ENCODE peak calls at places on chromosome 12, in five cellular contexts. Z is NCI-H510A treated with DMSO at 0.1 percent for 48 hours, L is K562, P is posterior vena cava, J is amniotic stem cell. V is an unnamed sample.

GRCh38 chr12:32170437-32170998 is 63.9 kb downstream of the BICD1 start:
- DNase-seq in L (no peak), J (no peak), P (no peak), Z (no peak), V (no peak)

GRCh38 chr12:121933522-121934317 is 15.3 kb downstream of the CFAP251 start:
- DNase-seq in J (no peak), L (peak; percentile 96), Z (no peak), P (no peak), V (no peak)

GRCh38 chr12:117363263-117363662 is 1.8 kb upstream of the NOS1 start:
- DNase-seq in P (no peak), Z (no peak), J (no peak), L (no peak), V (no peak)

GRCh38 chr12:117854339-117855012 is 114.3 kb downstream of the KSR2 start:
- DNase-seq in L (peak; percentile 76), Z (peak; percentile 93), J (no peak), P (no peak), V (no peak)

GRCh38 chr12:65232490-65233077 is 45.9 kb upstream of the MSRB3 start:
- DNase-seq in Z (peak; percentile 10), P (no peak), J (no peak), L (peak; percentile 12), V (no peak)

GRCh38 chr12:63419119-63419518 is 249.2 kb downstream of the DPY19L2 start:
- DNase-seq in J (no peak), Z (no peak), L (peak; percentile 2), P (no peak), V (no peak)

GRCh38 chr12:132600048-132601032 is 10.0 kb downstream of the LRCOL1 start:
- DNase-seq in J (no peak), P (peak; percentile 91), Z (peak; percentile 90), L (peak; percentile 83), V (peak; percentile 92)

GRCh38 chr12:108638141-108638823 is 4.6 kb upstream of the SELPLG start:
- DNase-seq in Z (no peak), L (no peak), P (no peak), J (no peak), V (no peak)

GRCh38 chr12:4918950-4919660 is 9.4 kb downstream of the KCNA1 start:
- DNase-seq in L (no peak), Z (no peak), J (no peak), P (no peak), V (no peak)

GRCh38 chr12:58711968-58712367 is 208.3 kb downstream of the LRIG3 start:
- DNase-seq in Z (no peak), J (no peak), P (no peak), L (no peak), V (no peak)

GRCh38 chr12:123150273-123150803 is 552 bp downstream of the PITPNM2 start:
- DNase-seq in L (peak; percentile 42), P (peak; percentile 86), J (no peak), Z (peak; percentile 28), V (peak; percentile 85)

GRCh38 chr12:104733717-104734175 is 224.3 kb downstream of the SLC41A2 start:
- DNase-seq in P (no peak), J (no peak), Z (no peak), L (peak; percentile 29), V (no peak)